ENCODE peak calls at places on chromosomes 16 and 17, in nine cellular contexts. Y, I, U, V, B, R, Q, Z and L are unnamed samples.

GRCh38 chr16:88769617-88770458 is 15.2 kb downstream of the PIEZO1 start:
- DNase-seq in I (no peak), Z (peak; percentile 78), R (no peak), Q (no peak), V (no peak), U (peak; percentile 61), B (peak; percentile 54), Y (no peak), L (no peak)

GRCh38 chr16:85989376-85989775 is 90.4 kb downstream of the IRF8 start:
- DNase-seq in Q (no peak), R (no peak), U (no peak), B (no peak), V (no peak), Z (no peak), Y (no peak), I (no peak), L (peak; percentile 16)

GRCh38 chr17:42311240-42312034 is 23.1 kb downstream of the STAT5A start:
- DNase-seq in I (peak; percentile 97), Y (peak; percentile 57), R (no peak), V (no peak), Q (no peak), Z (no peak), U (peak; percentile 78), B (no peak), L (peak; percentile 94)

GRCh38 chr17:58528443-58528842 is 14.0 kb upstream of the MTMR4 start:
- DNase-seq in I (no peak), U (no peak), R (no peak), Y (no peak), Z (no peak), V (no peak), B (no peak), Q (no peak), L (no peak)

GRCh38 chr17:14604920-14605599 is 304.2 kb downstream of the HS3ST3B1 start:
- DNase-seq in U (peak; percentile 27), I (no peak), Y (no peak), Q (no peak), V (no peak), B (no peak), Z (no peak), R (no peak), L (peak; percentile 71)

GRCh38 chr17:55272711-55273578 is 8.2 kb downstream of the HLF start:
- DNase-seq in Z (no peak), V (no peak), B (no peak), Y (no peak), R (no peak), Q (no peak), I (no peak), U (no peak), L (no peak)

GRCh38 chr17:49388290-49388640 is 26.2 kb upstream of the ZNF652 start:
- DNase-seq in V (peak; percentile 87), R (no peak), Q (peak; percentile 58), U (peak; percentile 23), I (no peak), B (no peak), Z (no peak), Y (no peak), L (no peak)

GRCh38 chr17:3690094-3690715 is 5.8 kb downstream of the P2RX5 start:
- DNase-seq in V (no peak), B (no peak), R (no peak), Z (no peak), U (no peak), Y (no peak), I (no peak), Q (no peak), L (no peak)

DNA sequence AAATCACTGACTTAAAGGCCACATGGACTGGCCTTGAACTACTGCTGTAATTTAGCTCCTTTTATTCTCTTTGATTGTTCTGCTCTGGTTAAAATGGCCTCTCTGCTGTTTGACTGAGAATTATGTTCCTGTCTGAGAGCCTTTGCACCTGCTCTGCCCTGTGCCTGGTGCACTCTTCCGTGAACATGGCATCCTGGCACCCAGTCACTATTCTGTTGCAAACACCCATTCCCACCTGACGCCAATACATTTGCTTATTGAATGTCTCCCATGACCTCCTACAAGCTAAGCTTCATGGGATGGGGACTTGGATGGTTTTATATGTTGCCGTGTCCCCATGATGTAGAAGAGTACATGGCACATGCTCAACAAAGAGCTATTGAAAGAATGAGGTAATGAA is 20.1 kb downstream of the HSD17B2 start:
- DNase-seq in Z (no peak), Y (no peak), Q (no peak), V (no peak), B (no peak), U (no peak), R (no peak), I (no peak), L (no peak)
- H3K4me1 ChIP-seq in Z (no peaks in the 10 kb centered on the region), Y (peaks cover 5% of the 10 kb centered on the region), Q (no peaks in the 10 kb centered on the region), V (no peaks in the 10 kb centered on the region), B (no peaks in the 10 kb centered on the region), U (no peaks in the 10 kb centered on the region), R (no peaks in the 10 kb centered on the region), I (peaks cover 6% of the 10 kb centered on the region), L (no peaks in the 10 kb centered on the region)

GRCh38 chr16:303760-304505 is 21.0 kb downstream of the PDIA2 start:
- DNase-seq in U (no peak), I (peak; percentile 12), V (no peak), Q (no peak), Z (no peak), R (no peak), Y (no peak), B (peak; percentile 44), L (no peak)

GRCh38 chr16:305916-306315 is 23.0 kb downstream of the PDIA2 start:
- DNase-seq in B (no peak), R (no peak), I (no peak), U (no peak), Q (no peak), Z (no peak), V (no peak), Y (no peak), L (no peak)

GRCh38 chr16:309476-309875 is 26.5 kb downstream of the PDIA2 start:
- DNase-seq in V (no peak), I (no peak), B (no peak), Z (no peak), Q (no peak), U (no peak), R (no peak), Y (no peak), L (no peak)

GRCh38 chr16:306911-307370 is 24.0 kb downstream of the PDIA2 start:
- DNase-seq in I (no peak), R (no peak), Q (no peak), B (no peak), Z (no peak), Y (no peak), U (no peak), V (peak; percentile 21), L (no peak)

DNA sequence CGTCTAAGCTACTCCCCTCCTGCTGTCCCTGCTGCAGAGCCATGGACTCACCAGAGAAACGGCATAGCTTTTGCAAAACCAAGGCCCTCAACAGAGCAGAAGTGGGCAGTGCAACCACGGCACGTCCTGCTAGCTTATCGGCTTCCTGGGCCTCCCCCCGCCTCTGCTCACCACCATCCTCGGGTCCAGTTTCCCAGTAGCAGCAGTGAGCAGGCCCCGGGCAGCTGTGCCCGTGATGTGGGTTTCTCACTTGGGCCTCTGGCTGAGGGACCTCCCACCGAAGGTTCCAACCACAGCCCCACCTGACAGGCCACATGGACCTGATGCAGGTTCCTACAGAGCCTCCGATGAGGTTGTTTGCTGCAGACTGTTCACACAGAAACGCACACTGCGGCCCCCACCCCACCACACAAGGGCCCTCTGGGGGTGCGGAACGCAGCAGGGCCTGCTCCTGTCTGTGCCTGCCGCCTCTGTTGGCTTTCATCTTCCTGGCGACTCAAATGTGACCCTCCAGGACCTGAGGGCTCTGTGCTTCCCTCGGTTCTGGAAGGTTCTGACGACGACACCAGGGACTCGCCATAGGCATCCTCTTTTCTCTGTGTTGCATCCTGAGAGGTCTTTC is 24.8 kb downstream of the PDIA2 start:
- DNase-seq in R (no peak), Y (no peak), Q (no peak), B (no peak), Z (no peak), V (no peak), I (no peak), U (no peak), L (no peak)
- H3K27ac ChIP-seq in R (no peak overlapping the region), Y (no peak overlapping the region), Q (no peak overlapping the region), B (no peak overlapping the region), Z (no peak overlapping the region), V (peak overlapping the region; percentile 62), I (no peak overlapping the region), U (no peak overlapping the region), L (no peak overlapping the region)

DNA sequence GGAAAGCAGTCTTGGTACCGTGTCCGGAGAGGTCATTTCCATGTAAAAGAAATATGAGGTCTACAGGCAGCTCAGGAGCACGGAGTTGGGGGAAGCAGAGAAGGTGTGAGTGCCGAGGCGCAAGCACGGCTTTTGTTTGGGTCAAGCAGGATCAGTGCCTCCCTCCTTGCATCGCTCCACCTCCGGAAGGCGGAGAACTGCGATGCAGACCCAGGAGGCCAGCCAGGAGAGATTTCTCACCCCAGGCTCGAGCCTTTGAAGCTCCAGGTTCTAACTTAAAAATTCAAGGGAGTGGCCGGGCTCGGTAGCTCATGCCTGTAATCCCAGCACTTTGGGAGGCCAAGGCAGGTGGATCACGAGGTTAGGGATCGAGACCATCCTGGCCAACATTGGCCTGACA is 25.0 kb downstream of the NAA60 start:
- DNase-seq in R (no peak), U (no peak), Y (no peak), I (no peak), Q (no peak), Z (no peak), B (no peak), V (no peak), L (no peak)
- H3K9me3 ChIP-seq in R (no peaks in the 10 kb centered on the region), U (no peaks in the 10 kb centered on the region), Y (no peaks in the 10 kb centered on the region), I (no peaks in the 10 kb centered on the region), Q (no peaks in the 10 kb centered on the region), Z (no peaks in the 10 kb centered on the region), B (no peaks in the 10 kb centered on the region), V (no peaks in the 10 kb centered on the region), L (no peaks in the 10 kb centered on the region)

GRCh38 chr16:1959269-1960039 is at the start of gene NDUFB10:
- DNase-seq in V (peak; percentile 92), R (peak; percentile 79), B (peak; percentile 94), I (peak; percentile 91), U (peak; percentile 95), Q (peak; percentile 87), Z (peak; percentile 91), Y (peak; percentile 96), L (peak; percentile 96)

GRCh38 chr16:1958715-1959268 is 546 bp upstream of the NDUFB10 start:
- DNase-seq in Y (no peak), V (peak; percentile 2), B (no peak), Z (no peak), Q (no peak), R (no peak), I (no peak), U (no peak), L (no peak)

GRCh38 chr16:1960665-1961630 is 1.6 kb downstream of the NDUFB10 start:
- DNase-seq in U (no peak), B (peak; percentile 72), Y (no peak), V (no peak), Q (peak; percentile 39), R (no peak), I (peak; percentile 48), Z (peak; percentile 83), L (no peak)

GRCh38 chr16:1964046-1964505 is 550 bp downstream of the RPS2 start:
- DNase-seq in Z (no peak), V (no peak), U (no peak), I (peak; percentile 34), R (no peak), B (peak; percentile 30), Y (no peak), Q (peak; percentile 54), L (no peak)

DNA sequence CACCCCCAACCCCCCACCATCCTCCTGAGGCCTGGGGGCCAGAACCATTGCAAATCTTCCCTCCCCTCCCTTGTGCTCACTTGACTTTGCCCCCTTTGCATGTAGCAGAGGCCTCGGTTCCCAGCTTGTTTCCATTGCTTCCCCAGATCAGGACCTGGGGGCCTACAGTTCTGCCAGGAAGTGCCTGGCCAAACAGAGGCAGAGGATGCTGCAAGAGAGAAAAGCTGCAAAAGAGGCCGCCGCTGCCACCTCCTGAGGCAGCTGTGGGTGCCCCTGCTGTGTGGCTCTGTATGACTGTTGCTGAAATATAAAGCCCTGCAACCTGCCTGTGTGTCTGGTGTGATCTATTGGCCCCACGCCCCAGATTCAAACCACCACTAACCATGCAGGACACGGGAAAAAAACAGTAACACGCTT is 2.3 kb downstream of the NDUFB10 start:
- DNase-seq in U (no peak), Q (no peak), V (no peak), Z (peak; percentile 52), I (no peak), B (peak; percentile 51), R (no peak), Y (no peak), L (no peak)
- H3K4me1 ChIP-seq in U (peaks cover 8% of the 10 kb centered on the region), Q (peaks cover 57% of the 10 kb centered on the region), V (peaks cover 15% of the 10 kb centered on the region), Z (peaks cover 24% of the 10 kb centered on the region), I (peaks cover 9% of the 10 kb centered on the region), B (peaks cover 37% of the 10 kb centered on the region), R (no peaks in the 10 kb centered on the region), Y (peaks cover 53% of the 10 kb centered on the region), L (no peaks in the 10 kb centered on the region)